ENCODE peak calls at places on chromosomes 3 and 15, in ten cellular contexts. K, E, P, J, A, T, B, Z, L and W are unnamed samples.

GRCh38 chr15:74185949-74186348 is 12.4 kb downstream of the ISLR start:
- DNase-seq in J (no peak), B (no peak), K (no peak), E (no peak), Z (no peak), P (no peak), A (no peak), T (no peak), L (no peak), W (no peak)

GRCh38 chr3:170054204-170054603 is 16.4 kb downstream of the GPR160 start:
- DNase-seq in L (no peak), E (no peak), Z (no peak), J (no peak), B (no peak), A (no peak), P (no peak), K (no peak), T (no peak), W (no peak)

GRCh38 chr3:87000940-87001339 is 10.0 kb upstream of the VGLL3 start:
- DNase-seq in B (no peak), Z (no peak), P (no peak), A (no peak), K (no peak), J (no peak), T (no peak), L (no peak), E (no peak), W (no peak)

GRCh38 chr15:94844533-94845390 is 613.4 kb downstream of the MCTP2 start:
- DNase-seq in K (no peak), Z (peak), E (peak), A (no peak), L (no peak), T (no peak), J (no peak), B (no peak), P (no peak), W (no peak)

GRCh38 chr3:115833074-115833473 is 209.8 kb downstream of the GAP43 start:
- DNase-seq in J (no peak), P (no peak), E (no peak), K (no peak), Z (no peak), B (no peak), L (no peak), T (no peak), A (no peak), W (no peak)

GRCh38 chr15:33113666-33114483 is 80.6 kb downstream of the FMN1 start:
- DNase-seq in Z (no peak), B (no peak), A (no peak), K (no peak), T (no peak), L (no peak), P (no peak), J (no peak), E (no peak), W (no peak)

GRCh38 chr3:159200176-159200575 is 398.3 kb downstream of the MFSD1 start:
- DNase-seq in K (no peak), E (no peak), B (no peak), Z (no peak), A (no peak), P (no peak), L (no peak), T (no peak), J (no peak), W (peak)

GRCh38 chr3:9649791-9650521 is 651 bp downstream of the MTMR14 start:
- DNase-seq in Z (no peak), L (peak), E (no peak), T (no peak), J (no peak), A (no peak), K (no peak), B (no peak), P (no peak), W (no peak)

GRCh38 chr3:37103103-37103815 is 71.1 kb downstream of the LRRFIP2 start:
- DNase-seq in A (no peak), T (no peak), Z (no peak), B (no peak), J (no peak), L (no peak), P (no peak), E (no peak), K (no peak), W (no peak)

GRCh38 chr3:128623762-128624176 is 26.8 kb downstream of the RPN1 start:
- DNase-seq in J (no peak), P (no peak), E (no peak), Z (no peak), B (no peak), A (no peak), K (no peak), L (no peak), T (no peak), W (peak)

GRCh38 chr3:104825116-104825515 is 541.6 kb upstream of the ALCAM start:
- DNase-seq in A (no peak), J (no peak), L (no peak), P (peak), Z (no peak), K (no peak), B (no peak), T (no peak), E (peak), W (peak)

GRCh38 chr3:71885001-71885400 is 100.1 kb upstream of the PROK2 start:
- DNase-seq in L (no peak), K (no peak), E (no peak), J (no peak), B (no peak), Z (no peak), A (no peak), P (no peak), T (no peak), W (no peak)

GRCh38 chr15:76991741-76992645 is 2.9 kb upstream of the PSTPIP1 start:
- DNase-seq in E (no peak), A (no peak), J (no peak), P (no peak), B (no peak), L (no peak), Z (no peak), T (no peak), K (no peak), W (no peak)

GRCh38 chr15:58361291-58361759 is 70.5 kb upstream of the LIPC start:
- DNase-seq in P (no peak), Z (no peak), E (no peak), J (no peak), A (no peak), B (no peak), T (no peak), L (no peak), K (no peak), W (peak)

GRCh38 chr15:57133127-57133968 is 214.9 kb downstream of the TCF12 start:
- DNase-seq in E (peak), T (no peak), Z (peak), K (no peak), J (no peak), P (peak), L (no peak), B (no peak), A (peak), W (no peak)

GRCh38 chr3:74787008-74787407 is 172.5 kb upstream of the CNTN3 start:
- DNase-seq in K (no peak), B (no peak), E (peak), J (no peak), L (no peak), P (peak), Z (no peak), T (no peak), A (no peak), W (no peak)

GRCh38 chr15:25403771-25404170 is 35.1 kb downstream of the UBE3A start:
- DNase-seq in E (no peak), K (no peak), L (no peak), J (no peak), Z (no peak), A (no peak), P (no peak), T (no peak), B (no peak), W (no peak)

GRCh38 chr3:194328080-194328571 is 23.0 kb downstream of the CPN2 start:
- DNase-seq in P (no peak), Z (no peak), L (peak), T (no peak), J (no peak), B (no peak), A (no peak), E (no peak), K (no peak), W (peak)

GRCh38 chr3:183064475-183064874 is 34.8 kb downstream of the MCCC1 start:
- DNase-seq in K (no peak), P (no peak), T (no peak), A (no peak), J (no peak), L (no peak), E (no peak), Z (no peak), B (no peak), W (no peak)

GRCh38 chr15:84081391-84082168 is 154.0 kb upstream of the GOLGA6L4 start:
- DNase-seq in E (no peak), Z (no peak), B (no peak), L (no peak), P (no peak), T (no peak), K (no peak), J (no peak), A (no peak), W (no peak)

GRCh38 chr3:58536501-58537411 is at the start of gene ACOX2:
- DNase-seq in Z (no peak), B (no peak), K (no peak), E (no peak), J (no peak), A (no peak), P (no peak), L (no peak), T (peak), W (no peak)

GRCh38 chr3:160956785-160957184 is 148.4 kb downstream of the B3GALNT1 start:
- DNase-seq in L (peak), T (no peak), K (no peak), B (no peak), J (no peak), E (peak), P (no peak), Z (no peak), A (no peak), W (no peak)

GRCh38 chr3:128385080-128385832 is 81.4 kb downstream of the DNAJB8 start:
- DNase-seq in B (no peak), A (no peak), K (no peak), E (no peak), T (no peak), Z (no peak), L (no peak), J (no peak), P (no peak), W (peak)

GRCh38 chr3:22980346-22980745 is 222.8 kb upstream of the UBE2E2 start:
- DNase-seq in P (no peak), B (no peak), L (no peak), K (no peak), A (no peak), T (no peak), Z (no peak), E (no peak), J (no peak), W (peak)

GRCh38 chr3:186824430-186825139 is 17.9 kb upstream of the ADIPOQ start:
- DNase-seq in E (peak), B (no peak), J (no peak), T (no peak), P (no peak), Z (no peak), K (no peak), A (no peak), L (no peak), W (no peak)

GRCh38 chr3:74789111-74789510 is 174.7 kb upstream of the CNTN3 start:
- DNase-seq in P (no peak), E (no peak), Z (no peak), J (no peak), L (no peak), B (no peak), A (no peak), T (no peak), K (no peak), W (no peak)

GRCh38 chr3:152511904-152512303 is 243.2 kb downstream of the MBNL1 start:
- DNase-seq in A (no peak), P (no peak), J (no peak), E (no peak), K (no peak), L (peak), Z (no peak), B (no peak), T (no peak), W (no peak)

GRCh38 chr3:12995389-12996180 is 77.6 kb downstream of the IQSEC1 start:
- DNase-seq in E (no peak), T (no peak), L (no peak), B (no peak), P (no peak), A (no peak), Z (no peak), J (no peak), K (no peak), W (no peak)

GRCh38 chr3:152071315-152071714 is 197.4 kb upstream of the MBNL1 start:
- DNase-seq in E (no peak), A (no peak), B (no peak), J (no peak), T (no peak), Z (no peak), L (no peak), K (no peak), P (no peak), W (no peak)

GRCh38 chr3:16474304-16474703 is 39.2 kb downstream of the RFTN1 start:
- DNase-seq in L (no peak), T (no peak), Z (no peak), B (no peak), P (peak), A (no peak), J (no peak), E (peak), K (no peak), W (peak)

GRCh38 chr3:55185380-55185779 is 257.5 kb upstream of the LRTM1 start:
- DNase-seq in K (no peak), T (no peak), J (no peak), L (no peak), P (no peak), B (no peak), Z (no peak), E (no peak), A (no peak), W (no peak)

GRCh38 chr3:43894176-43895049 is 203.7 kb downstream of the ABHD5 start:
- DNase-seq in T (peak), Z (peak), K (no peak), L (peak), A (no peak), E (peak), P (peak), J (peak), B (no peak), W (peak)

GRCh38 chr3:58001979-58002378 is 6.2 kb upstream of the FLNB start:
- DNase-seq in E (no peak), L (no peak), T (no peak), B (no peak), J (no peak), Z (no peak), K (no peak), A (no peak), P (no peak), W (no peak)

GRCh38 chr3:22585504-22585903 is 617.6 kb upstream of the UBE2E2 start:
- DNase-seq in K (no peak), L (no peak), E (no peak), T (no peak), B (no peak), P (no peak), A (no peak), J (no peak), Z (no peak), W (peak)